ENCODE peak calls at places on chromosomes 11 and 22, in six cellular contexts. One of them, this sample, is unnamed.

GRCh38 chr11:35792148-35792845 is 129.7 kb downstream of the TRIM44 start:
- DNase-seq in GM12891: no peak
- DNase-seq in K562: no peak
- DNase-seq in GM12878: no peak
- DNase-seq in H1: no peak
- DNase-seq in HepG2: no peak
- DNase-seq in this sample: no peak

GRCh38 chr11:78898376-78898775 is 323.7 kb upstream of the NARS2 start:
- DNase-seq in GM12891: no peak
- DNase-seq in K562: no peak
- DNase-seq in GM12878: no peak
- DNase-seq in H1: no peak
- DNase-seq in HepG2: no peak
- DNase-seq in this sample: no peak

GRCh38 chr11:11672101-11672500 is 50.3 kb upstream of the GALNT18 start:
- DNase-seq in GM12891: no peak
- DNase-seq in K562: no peak
- DNase-seq in GM12878: no peak
- DNase-seq in H1: no peak
- DNase-seq in HepG2: no peak
- DNase-seq in this sample: no peak

GRCh38 chr11:57504511-57504910 is 11.0 kb downstream of the SLC43A1 start:
- DNase-seq in GM12891: no peak
- DNase-seq in K562: no peak
- DNase-seq in GM12878: no peak
- DNase-seq in H1: no peak
- DNase-seq in HepG2: no peak
- DNase-seq in this sample: no peak

GRCh38 chr11:109405671-109406070 is 16.3 kb upstream of the C11orf87 start:
- DNase-seq in GM12891: no peak
- DNase-seq in K562: no peak
- DNase-seq in GM12878: no peak
- DNase-seq in H1: no peak
- DNase-seq in HepG2: no peak
- DNase-seq in this sample: no peak

GRCh38 chr11:107040447-107041444 is 22.5 kb upstream of the GUCY1A2 start:
- DNase-seq in GM12891: no peak
- DNase-seq in K562: no peak
- DNase-seq in GM12878: peak; percentile 50
- DNase-seq in H1: no peak
- DNase-seq in HepG2: no peak
- DNase-seq in this sample: no peak

GRCh38 chr22:47119181-47119580 is 356.7 kb downstream of the TBC1D22A start:
- DNase-seq in GM12891: no peak
- DNase-seq in K562: no peak
- DNase-seq in GM12878: no peak
- DNase-seq in H1: no peak
- DNase-seq in HepG2: no peak
- DNase-seq in this sample: no peak

GRCh38 chr22:46564084-46564714 is 26.8 kb upstream of the CELSR1 start:
- DNase-seq in GM12891: no peak
- DNase-seq in K562: no peak
- DNase-seq in GM12878: no peak
- DNase-seq in H1: no peak
- DNase-seq in HepG2: no peak
- DNase-seq in this sample: no peak

GRCh38 chr11:25327656-25328055 is 830.8 kb downstream of the LUZP2 start:
- DNase-seq in GM12891: no peak
- DNase-seq in K562: no peak
- DNase-seq in GM12878: no peak
- DNase-seq in H1: no peak
- DNase-seq in HepG2: no peak
- DNase-seq in this sample: no peak

GRCh38 chr11:111841370-111842053 is 29.9 kb downstream of the ALG9 start:
- DNase-seq in GM12891: peak; percentile 43
- DNase-seq in K562: peak; percentile 92
- DNase-seq in GM12878: peak; percentile 48
- DNase-seq in H1: peak; percentile 94
- DNase-seq in HepG2: peak; percentile 77
- DNase-seq in this sample: peak; percentile 23
- TF ChIP-seq POLR2A in GM12891: no peak
- TF ChIP-seq POLR2A in K562: no peak
- TF ChIP-seq POLR2A in GM12878: no peak
- TF ChIP-seq POLR2A in H1: no peak
- TF ChIP-seq POLR2A in HepG2: no peak
- TF ChIP-seq POLR2A in this sample: no peak

GRCh38 chr22:36731916-36732315 is 28.4 kb upstream of the CACNG2 start:
- DNase-seq in GM12891: no peak
- DNase-seq in K562: no peak
- DNase-seq in GM12878: no peak
- DNase-seq in H1: no peak
- DNase-seq in HepG2: no peak
- DNase-seq in this sample: no peak
- TF ChIP-seq POLR2AphosphoS5 in GM12891: no peak
- TF ChIP-seq POLR2AphosphoS5 in K562: no peak
- TF ChIP-seq POLR2AphosphoS5 in GM12878: no peak
- TF ChIP-seq POLR2AphosphoS5 in H1: no peak
- TF ChIP-seq POLR2AphosphoS5 in HepG2: no peak
- TF ChIP-seq POLR2AphosphoS5 in this sample: no peak

DNA sequence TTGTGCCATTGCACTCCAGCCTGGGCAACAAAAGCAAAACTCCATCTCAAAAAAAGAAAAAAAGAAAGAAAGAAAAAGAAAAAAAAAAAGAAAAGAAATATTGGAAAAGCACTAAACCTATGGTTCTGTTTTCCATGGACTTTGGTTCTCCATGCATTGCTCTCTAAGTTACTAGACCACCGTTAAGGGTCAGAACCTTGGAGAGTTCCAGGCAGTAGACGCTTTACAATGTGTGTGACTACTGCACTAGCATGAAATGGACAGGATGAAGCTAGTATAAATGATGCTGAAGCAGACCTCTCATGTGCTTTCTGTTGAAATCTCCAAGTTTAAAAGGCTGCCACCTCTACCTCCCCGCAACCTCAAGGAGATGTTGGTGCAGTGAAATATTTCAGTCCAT is 63.5 kb downstream of the SIK2 start:
- DNase-seq in GM12891: no peak
- DNase-seq in K562: peak; percentile 48
- DNase-seq in GM12878: no peak
- DNase-seq in H1: no peak
- DNase-seq in HepG2: peak; percentile 44
- DNase-seq in this sample: no peak
- TF ChIP-seq TAF1 in GM12891: no peak
- TF ChIP-seq TAF1 in K562: no peak
- TF ChIP-seq TAF1 in GM12878: no peak
- TF ChIP-seq TAF1 in H1: no peak
- TF ChIP-seq TAF1 in HepG2: no peak
- TF ChIP-seq TAF1 in this sample: no peak

DNA sequence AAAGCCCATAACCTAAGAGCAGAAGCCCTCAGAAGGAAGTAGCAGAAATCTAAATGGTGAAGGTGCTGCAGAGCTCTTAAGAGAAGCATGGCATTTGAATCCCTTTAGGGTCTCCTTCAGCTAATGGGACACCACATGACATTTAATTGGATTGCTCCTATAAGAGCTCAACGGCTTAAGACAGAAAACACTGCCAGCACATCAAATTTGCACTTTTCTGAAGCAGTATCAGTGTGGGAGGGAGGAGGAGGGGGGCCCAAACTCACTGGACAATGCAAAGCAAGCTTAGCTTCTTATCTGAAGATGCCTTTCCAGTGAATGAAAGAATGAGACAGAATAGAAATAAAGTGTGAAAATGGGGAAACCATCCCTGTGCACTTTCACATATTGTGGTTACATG is 287.8 kb upstream of the MTNR1B start:
- DNase-seq in GM12891: no peak
- DNase-seq in K562: no peak
- DNase-seq in GM12878: no peak
- DNase-seq in H1: no peak
- DNase-seq in HepG2: no peak
- DNase-seq in this sample: no peak
- TF ChIP-seq POLR2A in GM12891: no peak
- TF ChIP-seq POLR2A in K562: no peak
- TF ChIP-seq POLR2A in GM12878: no peak
- TF ChIP-seq POLR2A in H1: no peak
- TF ChIP-seq POLR2A in HepG2: no peak
- TF ChIP-seq POLR2A in this sample: no peak

GRCh38 chr11:559712-560304 is 730 bp downstream of the LMNTD2 start:
- DNase-seq in GM12891: no peak
- DNase-seq in K562: peak; percentile 75
- DNase-seq in GM12878: no peak
- DNase-seq in H1: peak; percentile 60
- DNase-seq in HepG2: peak; percentile 81
- DNase-seq in this sample: no peak

GRCh38 chr11:559020-559620 is 1.4 kb downstream of the LMNTD2 start:
- DNase-seq in GM12891: no peak
- DNase-seq in K562: no peak
- DNase-seq in GM12878: no peak
- DNase-seq in H1: no peak
- DNase-seq in HepG2: no peak
- DNase-seq in this sample: no peak

GRCh38 chr11:562046-562645 is 1.4 kb downstream of the RASSF7 start:
- DNase-seq in GM12891: no peak
- DNase-seq in K562: no peak
- DNase-seq in GM12878: no peak
- DNase-seq in H1: no peak
- DNase-seq in HepG2: no peak
- DNase-seq in this sample: no peak

GRCh38 chr11:561148-562003 is 606 bp downstream of the RASSF7 start:
- DNase-seq in GM12891: no peak
- DNase-seq in K562: peak; percentile 37
- DNase-seq in GM12878: no peak
- DNase-seq in H1: peak; percentile 64
- DNase-seq in HepG2: peak; percentile 87
- DNase-seq in this sample: no peak

DNA sequence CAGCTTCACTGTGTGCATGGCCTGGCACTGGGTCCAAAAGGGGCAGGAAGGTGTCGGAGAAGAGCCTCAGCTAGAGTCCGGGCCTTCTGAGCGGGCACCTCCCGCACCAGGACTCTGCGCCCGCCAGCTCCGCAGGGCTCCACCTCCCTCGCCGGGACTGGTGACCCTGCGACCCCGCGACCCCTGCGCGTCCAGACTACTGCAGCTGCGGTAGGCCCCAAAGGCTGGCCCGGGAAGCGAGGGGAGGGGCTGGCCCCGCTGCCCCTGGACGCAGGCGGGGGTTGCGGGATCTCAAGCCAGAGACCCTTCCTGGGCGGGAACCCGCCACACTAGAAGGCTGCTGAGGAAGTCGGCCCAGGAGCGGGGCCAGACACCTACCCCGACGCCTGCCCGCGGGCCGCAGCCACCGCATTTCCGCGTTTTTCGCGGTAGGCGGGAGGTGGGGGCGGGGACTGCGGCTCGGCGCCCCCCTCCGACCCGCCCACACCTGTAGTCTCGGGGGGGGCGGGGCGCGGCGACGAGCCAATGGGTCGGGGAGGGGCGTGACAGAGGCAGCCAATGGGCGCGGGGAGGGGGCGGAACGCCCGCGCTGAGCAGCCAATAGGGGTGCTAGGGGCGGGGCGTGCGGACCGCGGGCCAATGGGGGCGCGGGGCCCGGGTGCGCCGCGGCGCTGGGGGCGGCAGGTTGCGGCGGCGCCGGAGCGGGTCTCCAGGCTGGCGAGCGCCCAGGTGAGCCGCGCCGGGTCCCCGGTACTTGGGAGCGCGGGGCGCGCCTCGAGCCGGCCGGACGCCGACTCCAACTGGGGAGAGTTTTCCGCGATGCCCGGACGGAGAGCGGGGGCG is at the start of the genes LMNTD2 and RASSF7:
- DNase-seq in GM12891: peak; percentile 100
- DNase-seq in K562: peak; percentile 93
- DNase-seq in GM12878: peak; percentile 60
- DNase-seq in H1: peak; percentile 98
- DNase-seq in HepG2: peak; percentile 75
- DNase-seq in this sample: peak; percentile 100
- TF ChIP-seq POLR2AphosphoS5 in GM12891: no peak
- TF ChIP-seq POLR2AphosphoS5 in K562: peak; percentile 73
- TF ChIP-seq POLR2AphosphoS5 in GM12878: peak; percentile 47
- TF ChIP-seq POLR2AphosphoS5 in H1: no peak
- TF ChIP-seq POLR2AphosphoS5 in HepG2: peak; percentile 32
- TF ChIP-seq POLR2AphosphoS5 in this sample: no peak

This sample was measured in GM12892.